ENCODE peak calls at places on chromosomes 11 and 22, in eight cellular contexts. One of them, this sample, is unnamed.

GRCh38 chr11:81644239-81644840 is 1089.3 kb downstream of the FAM181B start:
- DNase-seq in HS-5: peak; percentile 24
- DNase-seq in hippocampal formation: peak; percentile 89
- DNase-seq in AG20443: peak; percentile 20
- DNase-seq in NCI-H1092: no peak
- DNase-seq in cardiac fibroblast: peak; percentile 54
- DNase-seq in effector memory CD4-positive, alpha-beta T cell: no peak
- DNase-seq in K562: peak; percentile 53
- DNase-seq in this sample: no peak

GRCh38 chr11:8333431-8334401 is 70.0 kb upstream of the LMO1 start:
- DNase-seq in HS-5: peak; percentile 6
- DNase-seq in hippocampal formation: no peak
- DNase-seq in AG20443: peak; percentile 27
- DNase-seq in NCI-H1092: no peak
- DNase-seq in cardiac fibroblast: no peak
- DNase-seq in effector memory CD4-positive, alpha-beta T cell: no peak
- DNase-seq in K562: no peak
- DNase-seq in this sample: no peak

GRCh38 chr11:124769804-124770774 is 8.0 kb upstream of the ESAM start:
- DNase-seq in HS-5: no peak
- DNase-seq in hippocampal formation: no peak
- DNase-seq in AG20443: no peak
- DNase-seq in NCI-H1092: no peak
- DNase-seq in cardiac fibroblast: peak; percentile 58
- DNase-seq in effector memory CD4-positive, alpha-beta T cell: no peak
- DNase-seq in K562: no peak
- DNase-seq in this sample: peak; percentile 22

GRCh38 chr11:16280256-16280682 is 76.1 kb downstream of the SOX6 start:
- DNase-seq in HS-5: no peak
- DNase-seq in hippocampal formation: no peak
- DNase-seq in AG20443: no peak
- DNase-seq in NCI-H1092: peak; percentile 31
- DNase-seq in cardiac fibroblast: peak; percentile 3
- DNase-seq in effector memory CD4-positive, alpha-beta T cell: no peak
- DNase-seq in K562: peak; percentile 48
- DNase-seq in this sample: no peak

GRCh38 chr11:76684470-76684869 is 13.9 kb upstream of the LRRC32 start:
- DNase-seq in HS-5: no peak
- DNase-seq in hippocampal formation: no peak
- DNase-seq in AG20443: no peak
- DNase-seq in NCI-H1092: no peak
- DNase-seq in cardiac fibroblast: no peak
- DNase-seq in effector memory CD4-positive, alpha-beta T cell: no peak
- DNase-seq in K562: no peak
- DNase-seq in this sample: no peak

GRCh38 chr11:58642120-58642625 is 19.7 kb downstream of the CNTF start:
- DNase-seq in HS-5: no peak
- DNase-seq in hippocampal formation: no peak
- DNase-seq in AG20443: no peak
- DNase-seq in NCI-H1092: no peak
- DNase-seq in cardiac fibroblast: no peak
- DNase-seq in effector memory CD4-positive, alpha-beta T cell: no peak
- DNase-seq in K562: no peak
- DNase-seq in this sample: no peak

GRCh38 chr22:26648011-26648497 is 9.3 kb upstream of the MIAT start:
- DNase-seq in HS-5: no peak
- DNase-seq in hippocampal formation: no peak
- DNase-seq in AG20443: no peak
- DNase-seq in NCI-H1092: peak; percentile 97
- DNase-seq in cardiac fibroblast: no peak
- DNase-seq in effector memory CD4-positive, alpha-beta T cell: peak; percentile 24
- DNase-seq in K562: no peak
- DNase-seq in this sample: no peak

GRCh38 chr11:28566643-28567042 is 458.5 kb downstream of the METTL15 start:
- DNase-seq in HS-5: peak; percentile 43
- DNase-seq in hippocampal formation: no peak
- DNase-seq in AG20443: peak; percentile 96
- DNase-seq in NCI-H1092: no peak
- DNase-seq in cardiac fibroblast: peak; percentile 96
- DNase-seq in effector memory CD4-positive, alpha-beta T cell: no peak
- DNase-seq in K562: peak; percentile 7
- DNase-seq in this sample: peak; percentile 84

GRCh38 chr11:119723243-119723951 is 5.6 kb downstream of the NECTIN1 start:
- DNase-seq in HS-5: no peak
- DNase-seq in hippocampal formation: no peak
- DNase-seq in AG20443: no peak
- DNase-seq in NCI-H1092: no peak
- DNase-seq in cardiac fibroblast: no peak
- DNase-seq in effector memory CD4-positive, alpha-beta T cell: no peak
- DNase-seq in K562: no peak
- DNase-seq in this sample: no peak

GRCh38 chr22:46574993-46575914 is 37.8 kb upstream of the CELSR1 start:
- DNase-seq in HS-5: no peak
- DNase-seq in hippocampal formation: no peak
- DNase-seq in AG20443: no peak
- DNase-seq in NCI-H1092: no peak
- DNase-seq in cardiac fibroblast: peak; percentile 43
- DNase-seq in effector memory CD4-positive, alpha-beta T cell: no peak
- DNase-seq in K562: no peak
- DNase-seq in this sample: no peak

GRCh38 chr22:18032455-18033101 is 8.2 kb upstream of the MICAL3 start:
- DNase-seq in HS-5: peak; percentile 95
- DNase-seq in hippocampal formation: no peak
- DNase-seq in AG20443: peak; percentile 54
- DNase-seq in NCI-H1092: no peak
- DNase-seq in cardiac fibroblast: peak; percentile 43
- DNase-seq in effector memory CD4-positive, alpha-beta T cell: no peak
- DNase-seq in K562: no peak
- DNase-seq in this sample: peak; percentile 80

GRCh38 chr22:32023251-32023827 is 19.7 kb upstream of the SLC5A1 start:
- DNase-seq in HS-5: no peak
- DNase-seq in hippocampal formation: no peak
- DNase-seq in AG20443: no peak
- DNase-seq in NCI-H1092: no peak
- DNase-seq in cardiac fibroblast: no peak
- DNase-seq in effector memory CD4-positive, alpha-beta T cell: no peak
- DNase-seq in K562: no peak
- DNase-seq in this sample: no peak

GRCh38 chr11:11311169-11311568 is 41.9 kb downstream of the CSNK2A3 start:
- DNase-seq in HS-5: no peak
- DNase-seq in hippocampal formation: no peak
- DNase-seq in AG20443: no peak
- DNase-seq in NCI-H1092: no peak
- DNase-seq in cardiac fibroblast: no peak
- DNase-seq in effector memory CD4-positive, alpha-beta T cell: no peak
- DNase-seq in K562: no peak
- DNase-seq in this sample: no peak

GRCh38 chr11:61700221-61700620 is 20.0 kb downstream of the DAGLA start:
- DNase-seq in HS-5: peak; percentile 19
- DNase-seq in hippocampal formation: no peak
- DNase-seq in AG20443: peak; percentile 75
- DNase-seq in NCI-H1092: no peak
- DNase-seq in cardiac fibroblast: peak; percentile 70
- DNase-seq in effector memory CD4-positive, alpha-beta T cell: no peak
- DNase-seq in K562: peak; percentile 71
- DNase-seq in this sample: peak; percentile 53

GRCh38 chr11:3022300-3022967 is 30.3 kb upstream of the NAP1L4 start:
- DNase-seq in HS-5: peak; percentile 55
- DNase-seq in hippocampal formation: no peak
- DNase-seq in AG20443: peak; percentile 41
- DNase-seq in NCI-H1092: no peak
- DNase-seq in cardiac fibroblast: peak; percentile 83
- DNase-seq in effector memory CD4-positive, alpha-beta T cell: no peak
- DNase-seq in K562: no peak
- DNase-seq in this sample: no peak

GRCh38 chr22:37229012-37229804 is 14.9 kb downstream of the RAC2 start:
- DNase-seq in HS-5: peak; percentile 46
- DNase-seq in hippocampal formation: no peak
- DNase-seq in AG20443: peak; percentile 71
- DNase-seq in NCI-H1092: no peak
- DNase-seq in cardiac fibroblast: peak; percentile 92
- DNase-seq in effector memory CD4-positive, alpha-beta T cell: no peak
- DNase-seq in K562: peak; percentile 30
- DNase-seq in this sample: peak; percentile 60

GRCh38 chr11:31499576-31500178 is 9.7 kb downstream of the IMMP1L start:
- DNase-seq in HS-5: no peak
- DNase-seq in hippocampal formation: no peak
- DNase-seq in AG20443: no peak
- DNase-seq in NCI-H1092: no peak
- DNase-seq in cardiac fibroblast: peak; percentile 21
- DNase-seq in effector memory CD4-positive, alpha-beta T cell: no peak
- DNase-seq in K562: no peak
- DNase-seq in this sample: peak; percentile 40

This sample was measured in HFF-Myc.